ENCODE peak calls at places on chromosomes 6 and 20, in four cellular contexts. One of them, this sample, is unnamed.

GRCh38 chr20:61356171-61356570 is 104.1 kb downstream of the CDH4 start:
- DNase-seq in adipocyte: no peak
- DNase-seq in MM.1S: no peak
- DNase-seq in choroid plexus epithelial cell: no peak
- DNase-seq in this sample: no peak

GRCh38 chr6:149895702-149896310 is 2.1 kb downstream of the RAET1E start:
- DNase-seq in MM.1S: no peak
- DNase-seq in adipocyte: peak
- DNase-seq in choroid plexus epithelial cell: peak
- DNase-seq in this sample: peak

GRCh38 chr6:129502261-129502660 is 207.7 kb downstream of the ARHGAP18 start:
- DNase-seq in adipocyte: no peak
- DNase-seq in choroid plexus epithelial cell: peak
- DNase-seq in MM.1S: no peak
- DNase-seq in this sample: no peak

GRCh38 chr6:2959909-2960719 is 11.3 kb downstream of the SERPINB6 start:
- DNase-seq in MM.1S: no peak
- DNase-seq in adipocyte: peak
- DNase-seq in choroid plexus epithelial cell: peak
- DNase-seq in this sample: no peak

GRCh38 chr6:29733057-29733456 is 9.8 kb downstream of the HLA-F start:
- DNase-seq in MM.1S: peak
- DNase-seq in adipocyte: no peak
- DNase-seq in choroid plexus epithelial cell: no peak
- DNase-seq in this sample: no peak

GRCh38 chr20:44413575-44414345 is 58.3 kb downstream of the HNF4A start:
- DNase-seq in adipocyte: no peak
- DNase-seq in MM.1S: no peak
- DNase-seq in choroid plexus epithelial cell: no peak
- DNase-seq in this sample: no peak

GRCh38 chr6:11589261-11589660 is 51.7 kb downstream of the TMEM170B start:
- DNase-seq in adipocyte: no peak
- DNase-seq in choroid plexus epithelial cell: no peak
- DNase-seq in MM.1S: no peak
- DNase-seq in this sample: no peak

GRCh38 chr20:15836634-15837033 is 736.6 kb downstream of the KIF16B start:
- DNase-seq in choroid plexus epithelial cell: no peak
- DNase-seq in adipocyte: peak
- DNase-seq in MM.1S: no peak
- DNase-seq in this sample: no peak

GRCh38 chr6:139452176-139452876 is 77.9 kb upstream of the CITED2 start:
- DNase-seq in adipocyte: peak
- DNase-seq in MM.1S: no peak
- DNase-seq in choroid plexus epithelial cell: peak
- DNase-seq in this sample: no peak

GRCh38 chr20:10634683-10635411 is 39.0 kb downstream of the JAG1 start:
- DNase-seq in adipocyte: peak
- DNase-seq in choroid plexus epithelial cell: peak
- DNase-seq in MM.1S: no peak
- DNase-seq in this sample: no peak

GRCh38 chr6:13450628-13451027 is 36.8 kb downstream of the GFOD1 start:
- DNase-seq in MM.1S: no peak
- DNase-seq in choroid plexus epithelial cell: no peak
- DNase-seq in adipocyte: no peak
- DNase-seq in this sample: no peak

GRCh38 chr6:13445005-13445743 is 42.2 kb downstream of the GFOD1 start:
- DNase-seq in choroid plexus epithelial cell: peak
- DNase-seq in MM.1S: no peak
- DNase-seq in adipocyte: peak
- DNase-seq in this sample: peak

GRCh38 chr6:13445744-13446115 is 41.7 kb downstream of the GFOD1 start:
- DNase-seq in MM.1S: no peak
- DNase-seq in adipocyte: no peak
- DNase-seq in choroid plexus epithelial cell: no peak
- DNase-seq in this sample: no peak

GRCh38 chr6:13446371-13446770 is 41.0 kb downstream of the GFOD1 start:
- DNase-seq in choroid plexus epithelial cell: no peak
- DNase-seq in adipocyte: no peak
- DNase-seq in MM.1S: no peak
- DNase-seq in this sample: no peak

GRCh38 chr6:13447949-13448724 is 39.3 kb downstream of the GFOD1 start:
- DNase-seq in MM.1S: no peak
- DNase-seq in adipocyte: no peak
- DNase-seq in choroid plexus epithelial cell: no peak
- DNase-seq in this sample: no peak
- H3K4me3 ChIP-seq in MM.1S: no peak
- H3K4me3 ChIP-seq in adipocyte: no peak
- H3K4me3 ChIP-seq in choroid plexus epithelial cell: no peak
- H3K4me3 ChIP-seq in this sample: no peak

DNA sequence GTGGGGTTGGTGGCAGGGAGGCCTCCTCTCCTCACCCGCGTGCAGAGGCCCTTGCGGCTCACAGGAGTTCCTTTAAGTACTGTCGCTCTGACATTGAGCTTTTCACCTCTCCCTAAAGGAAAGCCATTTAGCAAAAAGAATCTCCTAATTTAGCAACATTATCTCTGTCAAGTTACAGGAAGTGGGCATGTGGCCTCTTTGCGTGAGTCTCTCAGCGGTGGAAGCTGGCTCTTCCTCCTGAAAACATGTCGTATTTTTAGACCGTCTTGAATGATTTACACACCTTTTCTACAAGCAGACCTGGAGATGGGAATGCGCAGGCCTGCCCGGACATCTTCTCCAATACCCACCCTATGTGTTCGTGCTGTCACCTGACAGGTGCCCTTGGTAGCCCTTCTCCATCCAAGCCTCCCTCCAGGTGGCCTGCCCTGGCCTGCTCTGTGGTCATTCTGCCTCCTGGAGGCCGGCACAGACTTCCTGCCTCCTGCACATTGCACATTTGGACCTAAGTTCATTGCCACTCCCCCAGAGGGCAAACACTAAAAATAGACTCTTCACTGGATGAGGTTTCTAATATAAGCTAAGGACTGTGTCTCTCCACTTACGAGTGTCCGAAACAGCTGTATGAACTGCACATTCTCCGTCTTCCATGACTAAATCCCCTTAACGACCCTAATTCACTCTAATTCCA is 18.5 kb upstream of the PHACTR3 start:
- DNase-seq in MM.1S: no peak
- DNase-seq in adipocyte: no peak
- DNase-seq in choroid plexus epithelial cell: no peak
- DNase-seq in this sample: no peak
- H3K4me3 ChIP-seq in MM.1S: no peak
- H3K4me3 ChIP-seq in adipocyte: no peak
- H3K4me3 ChIP-seq in choroid plexus epithelial cell: no peak
- H3K4me3 ChIP-seq in this sample: no peak

GRCh38 chr20:63977392-63978276 is 1.8 kb downstream of the SAMD10 start:
- DNase-seq in MM.1S: no peak
- DNase-seq in choroid plexus epithelial cell: peak
- DNase-seq in adipocyte: no peak
- DNase-seq in this sample: peak
- H3K4me3 ChIP-seq in MM.1S: peak
- H3K4me3 ChIP-seq in choroid plexus epithelial cell: no peak
- H3K4me3 ChIP-seq in adipocyte: no peak
- H3K4me3 ChIP-seq in this sample: no peak

GRCh38 chr20:25079171-25079570 is 2.8 kb downstream of the VSX1 start:
- DNase-seq in adipocyte: no peak
- DNase-seq in MM.1S: no peak
- DNase-seq in choroid plexus epithelial cell: no peak
- DNase-seq in this sample: no peak

GRCh38 chr20:25078662-25079061 is 3.3 kb downstream of the VSX1 start:
- DNase-seq in adipocyte: no peak
- DNase-seq in choroid plexus epithelial cell: no peak
- DNase-seq in MM.1S: no peak
- DNase-seq in this sample: no peak

GRCh38 chr20:25077610-25078169 is 4.3 kb downstream of the VSX1 start:
- DNase-seq in adipocyte: peak
- DNase-seq in choroid plexus epithelial cell: peak
- DNase-seq in MM.1S: no peak
- DNase-seq in this sample: no peak

GRCh38 chr20:25076201-25076600 is 5.7 kb downstream of the VSX1 start:
- DNase-seq in MM.1S: no peak
- DNase-seq in choroid plexus epithelial cell: no peak
- DNase-seq in adipocyte: no peak
- DNase-seq in this sample: no peak

GRCh38 chr20:25076731-25077609 is 5.0 kb downstream of the VSX1 start:
- DNase-seq in MM.1S: peak
- DNase-seq in adipocyte: peak
- DNase-seq in choroid plexus epithelial cell: no peak
- DNase-seq in this sample: peak
- H3K4me3 ChIP-seq in MM.1S: no peak
- H3K4me3 ChIP-seq in adipocyte: peak
- H3K4me3 ChIP-seq in choroid plexus epithelial cell: peak
- H3K4me3 ChIP-seq in this sample: no peak

GRCh38 chr20:418858-419365 is 10.8 kb downstream of the RBCK1 start:
- DNase-seq in MM.1S: no peak
- DNase-seq in adipocyte: no peak
- DNase-seq in choroid plexus epithelial cell: no peak
- DNase-seq in this sample: no peak
- H3K4me3 ChIP-seq in MM.1S: no peak
- H3K4me3 ChIP-seq in adipocyte: no peak
- H3K4me3 ChIP-seq in choroid plexus epithelial cell: no peak
- H3K4me3 ChIP-seq in this sample: no peak

GRCh38 chr20:63429992-63430391 is 42.5 kb downstream of the KCNQ2 start:
- DNase-seq in adipocyte: no peak
- DNase-seq in MM.1S: no peak
- DNase-seq in choroid plexus epithelial cell: no peak
- DNase-seq in this sample: no peak
- H3K4me3 ChIP-seq in adipocyte: no peak
- H3K4me3 ChIP-seq in MM.1S: no peak
- H3K4me3 ChIP-seq in choroid plexus epithelial cell: no peak
- H3K4me3 ChIP-seq in this sample: no peak

DNA sequence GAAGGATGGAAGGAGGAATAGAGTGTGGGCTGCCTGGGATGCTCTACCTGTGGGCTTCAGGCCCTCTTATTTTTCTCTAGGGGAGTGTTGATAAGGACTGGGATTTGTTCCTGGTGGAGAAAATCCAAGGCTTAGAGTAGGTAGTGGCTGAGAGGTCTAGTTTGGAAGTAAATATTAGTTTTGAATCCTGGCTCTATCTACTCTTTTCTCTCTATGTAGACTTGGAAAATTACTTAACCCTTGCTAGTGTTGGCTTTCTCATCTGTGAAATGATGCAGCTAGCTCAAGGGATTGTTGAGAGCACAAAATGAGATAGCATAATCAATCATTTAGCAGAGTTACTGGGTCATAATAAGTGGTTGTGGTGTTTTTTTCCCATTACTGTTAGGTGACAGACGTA is 102.7 kb upstream of the MLIP start:
- DNase-seq in adipocyte: no peak
- DNase-seq in MM.1S: no peak
- DNase-seq in choroid plexus epithelial cell: no peak
- DNase-seq in this sample: no peak
- H3K4me3 ChIP-seq in adipocyte: no peak
- H3K4me3 ChIP-seq in MM.1S: no peak
- H3K4me3 ChIP-seq in choroid plexus epithelial cell: no peak
- H3K4me3 ChIP-seq in this sample: no peak